ENCODE peak calls at places on chromosomes 13 and 19, in four cellular contexts. J is AG04450; T is CD8-positive, alpha-beta T cell; H is ovary. W is an unnamed sample.

GRCh38 chr19:56158170-56158757 is 17.2 kb downstream of the ZNF444 start:
- DNase-seq in H (no peak), T (no peak), J (no peak), W (no peak)

GRCh38 chr13:110447058-110447511 is 114.4 kb downstream of the RAB20 start:
- DNase-seq in J (no peak), T (no peak), H (peak; percentile 69), W (no peak)

GRCh38 chr13:109743706-109744453 is 42.5 kb downstream of the IRS2 start:
- DNase-seq in T (no peak), J (peak; percentile 33), H (no peak), W (peak; percentile 92)

GRCh38 chr19:45758921-45759320 is 10.1 kb downstream of the SIX5 start:
- DNase-seq in J (no peak), H (no peak), T (no peak), W (no peak)

GRCh38 chr13:98507060-98507797 is 69.7 kb downstream of the STK24 start:
- DNase-seq in T (no peak), H (peak; percentile 76), J (no peak), W (peak; percentile 86)

GRCh38 chr13:62360609-62361008 is 945.0 kb upstream of the PCDH20 start:
- DNase-seq in H (no peak), J (no peak), T (no peak), W (peak; percentile 35)

GRCh38 chr19:53546766-53547541 is 9.0 kb downstream of the ZNF331 start:
- DNase-seq in H (no peak), T (no peak), J (no peak), W (no peak)

GRCh38 chr13:85535306-85535705 is 263.9 kb downstream of the SLITRK6 start:
- DNase-seq in H (no peak), J (no peak), T (no peak), W (no peak)

GRCh38 chr13:68439821-68440220 is 1209.7 kb upstream of the PCDH9 start:
- DNase-seq in T (no peak), H (no peak), J (no peak), W (no peak)

GRCh38 chr13:75872970-75873369 is 236.8 kb downstream of the LMO7 start:
- DNase-seq in J (no peak), H (no peak), T (no peak), W (no peak)

GRCh38 chr19:8608858-8609209 is 1.7 kb downstream of the ADAMTS10 start:
- DNase-seq in T (no peak), J (no peak), H (no peak), W (no peak)

GRCh38 chr19:8611391-8611883 is 922 bp upstream of the ADAMTS10 start:
- DNase-seq in T (no peak), J (no peak), H (peak; percentile 67), W (peak; percentile 42)

GRCh38 chr19:8610928-8611284 is 391 bp upstream of the ADAMTS10 start:
- DNase-seq in J (no peak), T (no peak), H (no peak), W (no peak)

GRCh38 chr19:8610041-8610927 is at the start of gene ADAMTS10:
- DNase-seq in J (no peak), H (peak; percentile 77), T (peak; percentile 52), W (peak; percentile 64)

GRCh38 chr19:8609210-8610040 is 1.1 kb downstream of the ADAMTS10 start:
- DNase-seq in H (peak; percentile 73), T (peak; percentile 31), J (no peak), W (peak; percentile 70)
- TF ChIP-seq CTCF in H (no peak), T (no peak), J (peak; percentile 44), W (peak; percentile 43)

DNA sequence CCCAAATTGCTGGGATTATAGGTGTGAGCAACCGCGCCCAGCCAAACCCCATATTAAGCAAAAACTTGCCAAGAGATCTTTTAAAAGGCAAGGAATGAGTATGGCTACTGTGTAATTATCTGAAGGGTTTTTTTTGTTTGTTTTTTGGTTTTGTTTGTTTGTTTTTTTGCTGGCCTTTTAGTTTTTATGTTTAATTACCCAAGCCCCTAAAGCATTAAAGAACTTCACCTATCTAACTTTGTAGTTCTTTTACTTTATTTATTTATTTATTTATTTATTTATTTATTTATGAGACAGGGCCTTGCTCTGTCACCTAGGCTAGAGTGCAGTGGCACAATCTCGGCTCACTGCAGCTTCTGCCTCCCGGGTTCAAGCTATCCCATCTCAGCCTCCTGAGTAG is 40.3 kb upstream of the GARRE1 start:
- DNase-seq in H (no peak), J (no peak), T (no peak), W (no peak)
- H3K27ac ChIP-seq in H (no peak overlapping the region), J (no peak overlapping the region), T (no peak overlapping the region), W (no peak overlapping the region)

DNA sequence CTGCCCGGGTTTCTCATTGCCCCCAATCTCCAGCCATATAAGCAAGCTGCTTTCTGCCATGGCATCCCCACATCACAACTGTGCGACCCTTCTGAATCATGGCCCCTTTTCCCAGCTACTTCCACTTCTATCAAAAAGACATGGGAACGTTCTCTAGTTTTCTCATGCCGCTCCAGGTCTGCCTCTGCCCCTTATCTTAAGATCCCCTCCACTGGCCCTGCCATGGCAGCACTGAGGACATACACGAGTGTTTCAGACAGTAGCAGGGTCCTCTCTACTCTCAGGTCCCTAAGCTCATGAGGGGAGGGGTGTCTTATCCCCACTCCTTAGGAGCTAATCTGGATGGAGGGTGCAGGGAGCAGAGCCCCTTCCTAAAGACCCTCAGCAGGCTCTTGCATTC is 5.5 kb upstream of the AMER2 start:
- DNase-seq in H (no peak), J (no peak), T (no peak), W (no peak)
- TF ChIP-seq CTCF in H (no peak), J (no peak), T (no peak), W (no peak)

DNA sequence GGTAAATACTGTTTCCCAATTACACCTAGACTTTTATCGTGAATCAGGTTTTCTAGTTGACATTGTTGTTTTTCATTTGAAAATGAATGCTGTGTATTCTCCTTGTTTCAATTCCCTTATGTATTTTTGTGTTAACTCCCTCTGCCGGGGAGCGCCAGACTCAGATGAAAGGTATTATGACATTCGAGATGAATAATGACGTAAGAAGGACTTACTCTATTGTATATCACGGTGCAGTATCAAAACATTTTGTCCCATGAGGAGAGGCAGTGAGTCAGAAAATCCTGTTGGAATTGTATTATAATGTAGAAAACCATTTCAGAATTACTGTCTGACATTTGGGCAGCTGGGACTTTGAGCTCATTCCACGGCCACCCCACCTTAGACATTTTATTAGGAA is 61.6 kb downstream of the LRCH1 start:
- DNase-seq in T (no peak), H (no peak), J (peak; percentile 54), W (no peak)
- H3K27ac ChIP-seq in T (no peak overlapping the region), H (no peak overlapping the region), J (no peak overlapping the region), W (no peak overlapping the region)

GRCh38 chr19:37946132-37946531 is 39.1 kb downstream of the SIPA1L3 start:
- DNase-seq in H (no peak), T (no peak), J (no peak), W (no peak)

GRCh38 chr19:37942516-37942902 is 35.5 kb downstream of the SIPA1L3 start:
- DNase-seq in J (no peak), T (no peak), H (no peak), W (no peak)

GRCh38 chr19:37943480-37943879 is 36.5 kb downstream of the SIPA1L3 start:
- DNase-seq in J (no peak), T (no peak), H (no peak), W (no peak)

GRCh38 chr19:37938379-37938778 is 31.4 kb downstream of the SIPA1L3 start:
- DNase-seq in J (no peak), T (no peak), H (no peak), W (no peak)

DNA sequence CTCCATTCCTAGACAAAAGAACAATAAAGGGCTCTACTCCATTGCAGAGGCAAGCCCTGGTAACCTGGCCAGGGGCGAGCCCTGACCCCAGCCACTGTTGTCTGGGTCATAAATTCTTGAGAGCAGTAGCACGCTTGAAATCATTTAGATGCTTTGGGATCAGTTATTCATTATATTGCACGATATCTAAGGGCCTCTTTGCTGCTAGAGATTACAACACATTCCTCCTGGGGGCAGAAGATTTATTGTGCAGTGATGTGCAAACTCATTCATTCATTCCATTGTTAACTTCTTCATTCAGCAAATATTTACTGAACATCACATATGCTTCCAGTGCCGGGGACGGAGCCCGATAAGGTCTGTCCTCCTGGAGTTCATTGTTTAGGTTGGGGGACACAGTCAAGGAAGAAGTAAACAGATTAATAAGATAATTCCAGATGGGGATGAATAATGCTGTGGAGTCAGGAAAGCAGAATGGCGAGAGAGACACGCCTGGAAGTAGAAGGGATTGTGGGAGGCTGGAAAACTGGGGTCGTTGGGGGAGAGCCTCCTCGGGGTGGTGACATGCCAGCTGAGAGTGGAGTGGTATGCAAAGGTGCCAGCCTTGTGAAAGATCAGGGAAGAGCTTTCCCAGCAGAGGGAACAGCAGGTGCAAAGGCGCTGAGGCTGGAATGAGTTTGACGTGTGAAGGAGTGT is 35.0 kb downstream of the SIPA1L3 start:
- DNase-seq in H (no peak), T (no peak), J (no peak), W (no peak)
- TF ChIP-seq CTCF in H (no peak), T (no peak), J (no peak), W (no peak)

W was measured in A673.